ENCODE peak calls at places on chromosomes 4 and X, in five cellular contexts. O, Q, K, E and C are unnamed samples.
A peak's percentile ranks its signal among the peaks of the same experiment; 100 is the strongest.

GRCh38 chr4:39319678-39320077 is 46.5 kb downstream of the RFC1 start:
- DNase-seq in K (no peak), O (no peak), Q (no peak), E (no peak), C (no peak)

GRCh38 chrX:43718546-43718945 is 62.4 kb downstream of the MAOA start:
- DNase-seq in E (no peak), K (no peak), Q (no peak), O (no peak), C (no peak)

GRCh38 chrX:98371994-98372393 is 1488.3 kb downstream of the RPA4 start:
- DNase-seq in Q (no peak), O (no peak), K (no peak), E (no peak), C (no peak)

GRCh38 chr4:31100551-31100950 is 380.4 kb downstream of the PCDH7 start:
- DNase-seq in Q (no peak), O (no peak), E (no peak), K (no peak), C (no peak)

GRCh38 chr4:13527983-13528822 is 16.1 kb downstream of the NKX3-2 start:
- DNase-seq in E (no peak), K (no peak), O (no peak), Q (no peak), C (no peak)

GRCh38 chr4:110959041-110959643 is 336.3 kb upstream of the PITX2 start:
- DNase-seq in Q (no peak), K (no peak), O (no peak), E (no peak), C (no peak)

GRCh38 chrX:71532078-71532752 is 689 bp upstream of the OGT start:
- DNase-seq in K (no peak), O (no peak), Q (no peak), E (no peak), C (no peak)

GRCh38 chr4:70505152-70505748 is 13.1 kb upstream of the AMTN start:
- DNase-seq in E (no peak), O (no peak), K (peak; percentile 59), Q (no peak), C (no peak)

GRCh38 chrX:135432453-135432852 is 10.7 kb downstream of the SMIM10L2A start:
- DNase-seq in Q (no peak), K (no peak), E (no peak), O (no peak), C (no peak)
- H3K9me3 ChIP-seq in Q (no peaks in the 10 kb centered on the region), K (no peaks in the 10 kb centered on the region), E (no peaks in the 10 kb centered on the region), O (no peaks in the 10 kb centered on the region), C (no peaks in the 10 kb centered on the region)

GRCh38 chr4:83339573-83339972 is 4.9 kb upstream of the HPSE start:
- DNase-seq in O (no peak), Q (no peak), E (no peak), K (no peak), C (no peak)

GRCh38 chr4:83342476-83342875 is 7.8 kb upstream of the HPSE start:
- DNase-seq in E (no peak), Q (no peak), O (no peak), K (no peak), C (no peak)

GRCh38 chr4:83335691-83336090 is 1.0 kb upstream of the HPSE start:
- DNase-seq in O (no peak), K (no peak), E (no peak), Q (no peak), C (no peak)

GRCh38 chr4:83340692-83341343 is 6.2 kb upstream of the HPSE start:
- DNase-seq in K (no peak), E (no peak), O (no peak), Q (no peak), C (no peak)
- H3K27ac ChIP-seq in K (no peak overlapping the region), E (no peak overlapping the region), O (no peak overlapping the region), Q (no peak overlapping the region), C (no peak overlapping the region)

DNA sequence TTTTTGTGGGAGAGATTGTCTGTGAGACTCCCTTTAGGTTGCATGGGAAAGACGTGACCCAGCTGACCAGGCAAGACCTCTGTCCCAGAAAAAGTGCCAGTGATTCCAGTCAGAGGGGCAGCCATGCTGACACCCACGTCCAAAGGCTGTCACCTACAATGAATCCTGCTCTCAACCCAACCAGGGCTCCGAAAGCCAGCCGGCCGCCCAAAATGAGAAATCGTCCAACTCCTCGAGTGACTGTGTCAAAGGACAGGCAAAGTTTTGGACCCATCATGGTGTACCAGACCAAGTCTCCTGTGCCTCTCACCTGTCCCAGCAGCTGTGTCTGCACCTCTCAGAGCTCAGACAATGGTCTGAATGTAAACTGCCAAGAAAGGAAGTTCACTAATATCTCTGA is 5.5 kb downstream of the SLITRK2 start:
- DNase-seq in E (no peak), K (no peak), Q (no peak), O (no peak), C (no peak)
- H3K9me3 ChIP-seq in E (no peaks in the 10 kb centered on the region), K (no peaks in the 10 kb centered on the region), Q (no peaks in the 10 kb centered on the region), O (no peaks in the 10 kb centered on the region), C (no peaks in the 10 kb centered on the region)

GRCh38 chrX:24283122-24283789 is 30.6 kb downstream of the SUPT20HL2 start:
- DNase-seq in K (no peak), Q (no peak), E (peak; percentile 45), O (peak; percentile 54), C (no peak)
- H3K27ac ChIP-seq in K (no peak overlapping the region), Q (peak overlapping the region; percentile 30), E (peak overlapping the region; percentile 57), O (peak overlapping the region; percentile 37), C (no peak overlapping the region)